ENCODE peak calls at places on chromosomes 4 and X, in eight cellular contexts. O is nucleus accumbens; V is stimulated activated naive B cell treated with anti-CD40 and anti-IgM and Interleukin-4, amounts not matched to agents 10 μg/mL and 1 μg/mL and 100 μg/mL, for 72 hours; I is AG09309; H is cardiac fibroblast; S is upper lobe of right lung; T is endothelial cell; E is iPS-NIHi11. Z is an unnamed sample.

GRCh38 chr4:90889171-90889570 is 762.0 kb downstream of the CCSER1 start:
- DNase-seq in V (no peak), S (no peak), H (no peak), E (no peak), T (no peak), I (no peak), O (no peak), Z (no peak)

GRCh38 chr4:26132858-26133257 is 188.0 kb upstream of the RBPJ start:
- DNase-seq in O (no peak), S (no peak), H (no peak), T (no peak), E (peak), I (no peak), V (no peak), Z (peak)

GRCh38 chr4:169333265-169333664 is 62.5 kb upstream of the SH3RF1 start:
- DNase-seq in H (no peak), T (no peak), E (no peak), S (no peak), V (no peak), I (no peak), O (no peak), Z (no peak)

GRCh38 chr4:41209187-41209586 is 5.2 kb downstream of the APBB2 start:
- DNase-seq in V (no peak), E (no peak), T (no peak), H (peak), O (no peak), S (no peak), I (no peak), Z (no peak)

GRCh38 chr4:10157478-10158354 is 41.1 kb upstream of the WDR1 start:
- DNase-seq in E (peak), I (no peak), H (peak), T (peak), S (no peak), O (peak), V (peak), Z (peak)

GRCh38 chrX:153693216-153694086 is 5.7 kb downstream of the SLC6A8 start:
- DNase-seq in H (no peak), E (no peak), S (no peak), O (no peak), T (no peak), I (no peak), V (no peak), Z (no peak)

GRCh38 chr4:72313121-72313520 is 255.9 kb downstream of the ADAMTS3 start:
- DNase-seq in E (no peak), O (no peak), H (no peak), I (no peak), S (no peak), T (no peak), V (no peak), Z (no peak)

GRCh38 chr4:77872723-77873435 is 10.2 kb downstream of the MRPL1 start:
- DNase-seq in E (no peak), I (no peak), H (no peak), S (no peak), V (no peak), O (no peak), T (no peak), Z (no peak)

GRCh38 chrX:118569676-118570075 is 74.1 kb downstream of the DOCK11 start:
- DNase-seq in V (no peak), H (no peak), I (no peak), E (no peak), O (no peak), S (no peak), T (no peak), Z (no peak)

GRCh38 chrX:66042307-66043077 is 2.6 kb upstream of the VSIG4 start:
- DNase-seq in S (no peak), V (no peak), T (no peak), E (no peak), H (no peak), I (no peak), O (no peak), Z (no peak)

GRCh38 chrX:9586992-9587392 is 122.1 kb downstream of the TBL1X start:
- DNase-seq in S (no peak), O (no peak), V (no peak), H (no peak), T (no peak), I (no peak), E (peak), Z (peak)

GRCh38 chrX:48540015-48540350 is 469 bp downstream of the TBC1D25 start:
- DNase-seq in V (no peak), I (no peak), O (peak), T (peak), E (peak), S (no peak), H (peak), Z (no peak)

GRCh38 chrX:42098897-42099296 is 175.5 kb upstream of the CASK start:
- DNase-seq in V (no peak), H (peak), O (no peak), S (no peak), I (no peak), E (no peak), T (no peak), Z (peak)

GRCh38 chr4:186792994-186793393 is 69.3 kb upstream of the FAT1 start:
- DNase-seq in H (peak), T (no peak), O (no peak), E (no peak), I (peak), S (no peak), V (no peak), Z (no peak)

GRCh38 chrX:136318166-136318565 is 17.4 kb downstream of the ADGRG4 start:
- DNase-seq in V (no peak), T (no peak), O (no peak), I (no peak), S (no peak), H (no peak), E (no peak), Z (no peak)

GRCh38 chrX:42119076-42119475 is 195.7 kb upstream of the CASK start:
- DNase-seq in S (no peak), O (no peak), T (no peak), E (no peak), I (no peak), H (peak), V (no peak), Z (peak)

GRCh38 chr4:55181606-55182005 is 56.2 kb upstream of the KDR start:
- DNase-seq in O (no peak), T (no peak), I (no peak), S (no peak), E (no peak), H (peak), V (no peak), Z (peak)

GRCh38 chr4:99642725-99643489 is 14.7 kb downstream of the C4orf54 start:
- DNase-seq in O (no peak), S (no peak), T (no peak), I (no peak), E (no peak), V (no peak), H (no peak), Z (no peak)

GRCh38 chr4:78749972-78750727 is 26.0 kb upstream of the BMP2K start:
- DNase-seq in O (no peak), I (no peak), E (no peak), T (no peak), V (peak), H (peak), S (no peak), Z (no peak)

GRCh38 chr4:6918345-6918744 is 8.7 kb downstream of the TBC1D14 start:
- DNase-seq in H (no peak), I (no peak), O (no peak), S (no peak), V (no peak), E (no peak), T (no peak), Z (no peak)

GRCh38 chr4:41538017-41538733 is at the start of gene LIMCH1:
- DNase-seq in T (no peak), V (no peak), S (peak), H (no peak), I (peak), E (peak), O (no peak), Z (peak)

GRCh38 chrX:20042221-20042620 is 51.4 kb upstream of the BCLAF3 start:
- DNase-seq in T (no peak), H (no peak), V (no peak), I (no peak), S (no peak), E (no peak), O (no peak), Z (no peak)

GRCh38 chrX:18574591-18574990 is 97.3 kb downstream of the RS1 start:
- DNase-seq in O (no peak), T (no peak), V (no peak), E (no peak), I (peak), S (no peak), H (peak), Z (no peak)

GRCh38 chr4:56297801-56298200 is 89.5 kb downstream of the AASDH start:
- DNase-seq in I (no peak), V (no peak), E (no peak), O (no peak), T (no peak), S (no peak), H (no peak), Z (no peak)

GRCh38 chr4:31023724-31024123 is 303.6 kb downstream of the PCDH7 start:
- DNase-seq in H (no peak), T (no peak), S (no peak), E (no peak), I (no peak), O (no peak), V (no peak), Z (no peak)

GRCh38 chr4:144582105-144582850 is 63.7 kb upstream of the HHIP start:
- DNase-seq in H (peak), S (no peak), T (no peak), I (no peak), O (no peak), E (no peak), V (no peak), Z (no peak)

GRCh38 chr4:185011408-185011807 is 6.9 kb upstream of the HELT start:
- DNase-seq in E (peak), H (no peak), T (peak), I (no peak), V (no peak), S (no peak), O (no peak), Z (peak)

GRCh38 chr4:151031831-151032605 is 16.9 kb upstream of the LRBA start:
- DNase-seq in T (no peak), S (no peak), V (no peak), I (no peak), O (no peak), E (no peak), H (peak), Z (no peak)

GRCh38 chr4:5409980-5410618 is 298.3 kb downstream of the EVC2 start:
- DNase-seq in O (no peak), H (no peak), I (no peak), E (no peak), V (no peak), T (no peak), S (no peak), Z (no peak)

Z was measured in ELF-1.